ENCODE peak calls at places on chromosome 14, in seven cellular contexts. C is upper lobe of right lung, F is stomach, T is H1, H is SK-N-SH, S is tibial nerve, D is small intestine. M is an unnamed sample.

GRCh38 chr14:51999084-51999483 is 9.7 kb downstream of the RTRAF start:
- DNase-seq in T (no peak), F (no peak), D (no peak), C (no peak), S (no peak), H (no peak), M (no peak)

GRCh38 chr14:61452452-61452851 is 131.1 kb downstream of the PRKCH start:
- DNase-seq in F (no peak), C (no peak), S (no peak), D (peak), T (no peak), H (no peak), M (no peak)

GRCh38 chr14:87133073-87133815 is 859.7 kb downstream of the GALC start:
- DNase-seq in H (no peak), D (no peak), T (no peak), F (no peak), S (no peak), C (no peak), M (peak)

GRCh38 chr14:61607570-61608244 is 87.6 kb upstream of the HIF1A start:
- DNase-seq in T (no peak), H (peak), S (no peak), C (no peak), F (no peak), D (no peak), M (no peak)

GRCh38 chr14:65412881-65413738 is 580 bp downstream of the FUT8 start:
- DNase-seq in H (peak), C (peak), S (no peak), D (peak), F (peak), T (peak), M (no peak)

GRCh38 chr14:76958020-76958965 is 70.2 kb downstream of the IRF2BPL start:
- DNase-seq in T (no peak), F (no peak), C (no peak), D (no peak), H (no peak), S (no peak), M (no peak)

GRCh38 chr14:24300326-24300980 is 803 bp downstream of the NOP9 start:
- DNase-seq in S (no peak), D (no peak), C (no peak), T (no peak), F (no peak), H (no peak), M (no peak)

GRCh38 chr14:95504135-95505029 is 12.1 kb downstream of the SYNE3 start:
- DNase-seq in S (no peak), T (no peak), C (no peak), F (no peak), H (no peak), D (no peak), M (peak)

GRCh38 chr14:104550849-104551728 is 28.5 kb upstream of the C14orf180 start:
- DNase-seq in D (no peak), S (peak), H (peak), C (peak), T (no peak), F (no peak), M (no peak)

GRCh38 chr14:95290769-95291440 is 28.8 kb downstream of the CLMN start:
- DNase-seq in H (peak), F (peak), T (no peak), D (peak), C (no peak), S (no peak), M (no peak)

GRCh38 chr14:64053694-64054669 is 201.2 kb downstream of the SYNE2 start:
- DNase-seq in D (no peak), S (no peak), H (no peak), T (no peak), C (no peak), F (no peak), M (no peak)

GRCh38 chr14:104972301-104973211 is 5.6 kb downstream of the AHNAK2 start:
- DNase-seq in S (no peak), C (peak), D (peak), T (no peak), F (peak), H (no peak), M (no peak)

GRCh38 chr14:76104802-76105355 is 46.8 kb upstream of the GPATCH2L start:
- DNase-seq in H (no peak), C (no peak), F (no peak), S (no peak), D (no peak), T (no peak), M (no peak)

GRCh38 chr14:23172096-23172495 is 11.4 kb downstream of the SLC7A8 start:
- DNase-seq in C (no peak), S (no peak), F (no peak), H (no peak), T (no peak), D (no peak), M (no peak)

GRCh38 chr14:35878272-35879140 is 52.4 kb downstream of the BRMS1L start:
- DNase-seq in C (no peak), S (no peak), F (peak), H (no peak), D (peak), T (no peak), M (peak)

GRCh38 chr14:22854963-22855724 is 16.4 kb upstream of the LRP10 start:
- DNase-seq in H (no peak), D (peak), S (no peak), F (no peak), C (no peak), T (no peak), M (no peak)

GRCh38 chr14:71094722-71095121 is 187.5 kb downstream of the PCNX1 start:
- DNase-seq in D (no peak), F (no peak), S (no peak), H (no peak), C (no peak), T (no peak), M (no peak)

GRCh38 chr14:99125113-99125512 is 146.9 kb downstream of the BCL11B start:
- DNase-seq in C (no peak), D (no peak), H (no peak), S (no peak), F (peak), T (no peak), M (no peak)

GRCh38 chr14:90555126-90556049 is 158.6 kb downstream of the CALM1 start:
- DNase-seq in D (no peak), S (no peak), C (no peak), H (no peak), F (no peak), T (no peak), M (no peak)

GRCh38 chr14:74062809-74063150 is 21.5 kb downstream of the ALDH6A1 start:
- DNase-seq in C (no peak), H (no peak), S (no peak), F (peak), D (no peak), T (no peak), M (no peak)

GRCh38 chr14:35369701-35370191 is 34.8 kb downstream of the NFKBIA start:
- DNase-seq in D (no peak), T (no peak), S (no peak), C (no peak), H (no peak), F (no peak), M (no peak)

GRCh38 chr14:95297832-95298231 is 21.9 kb downstream of the CLMN start:
- DNase-seq in S (no peak), T (no peak), H (no peak), F (no peak), C (no peak), D (no peak), M (no peak)

GRCh38 chr14:60931206-60931605 is 49.7 kb downstream of the TRMT5 start:
- DNase-seq in D (no peak), F (no peak), H (no peak), C (no peak), T (no peak), S (no peak), M (peak)

GRCh38 chr14:91904483-91904882 is 37.1 kb upstream of the TC2N start:
- DNase-seq in D (no peak), C (no peak), H (no peak), S (no peak), T (no peak), F (no peak), M (no peak)

GRCh38 chr14:22112004-22112403 is 438.4 kb upstream of the OR4E1 start:
- DNase-seq in D (peak), F (no peak), C (no peak), H (peak), T (peak), S (no peak), M (no peak)

GRCh38 chr14:85620937-85621336 is 91.0 kb downstream of the FLRT2 start:
- DNase-seq in T (no peak), S (no peak), C (no peak), F (no peak), D (no peak), H (no peak), M (no peak)

GRCh38 chr14:85619866-85620265 is 89.9 kb downstream of the FLRT2 start:
- DNase-seq in T (no peak), C (no peak), F (no peak), D (no peak), S (no peak), H (no peak), M (no peak)

GRCh38 chr14:85622106-85622505 is 92.2 kb downstream of the FLRT2 start:
- DNase-seq in T (no peak), C (no peak), F (no peak), D (no peak), H (no peak), S (no peak), M (no peak)

GRCh38 chr14:85625925-85626585 is 96.1 kb downstream of the FLRT2 start:
- DNase-seq in H (no peak), C (no peak), D (no peak), S (no peak), T (no peak), F (no peak), M (no peak)

GRCh38 chr14:85622986-85623385 is 93.0 kb downstream of the FLRT2 start:
- DNase-seq in C (no peak), F (no peak), H (no peak), T (no peak), D (no peak), S (no peak), M (no peak)
- H3K4me3 ChIP-seq in C (no peak), F (no peak), H (no peak), T (no peak), D (no peak), S (no peak), M (no peak)

GRCh38 chr14:37594916-37595808 is at the start of the genes FOXA1 and TTC6:
- DNase-seq in F (peak), T (peak), D (peak), C (peak), H (peak), S (no peak), M (no peak)

GRCh38 chr14:37594238-37594915 is 672 bp downstream of the FOXA1 start:
- DNase-seq in T (peak), D (peak), H (peak), S (peak), F (peak), C (peak), M (peak)

GRCh38 chr14:37592288-37593274 is 2.5 kb downstream of the FOXA1 start:
- DNase-seq in H (no peak), F (no peak), T (peak), C (peak), S (no peak), D (peak), M (no peak)

GRCh38 chr14:37591941-37592287 is 3.1 kb downstream of the FOXA1 start:
- DNase-seq in S (no peak), T (peak), C (peak), D (peak), H (no peak), F (peak), M (no peak)

GRCh38 chr14:37593496-37594237 is 1.4 kb downstream of the FOXA1 start:
- DNase-seq in S (no peak), D (no peak), H (no peak), T (no peak), F (no peak), C (no peak), M (no peak)
- H3K4me3 ChIP-seq in S (peak), D (peak), H (no peak), T (no peak), F (peak), C (peak), M (peak)

GRCh38 chr14:40413146-40413545 is 980.9 kb upstream of the FBXO33 start:
- DNase-seq in C (no peak), D (no peak), T (no peak), H (no peak), F (no peak), S (no peak), M (no peak)
- H3K4me3 ChIP-seq in C (no peak), D (no peak), T (no peak), H (no peak), F (no peak), S (no peak), M (no peak)

GRCh38 chr14:94128216-94128839 is 1.1 kb downstream of the IFI27L2 start:
- DNase-seq in C (no peak), T (peak), S (no peak), D (no peak), F (peak), H (no peak), M (no peak)
- H3K4me3 ChIP-seq in C (no peak), T (peak), S (no peak), D (no peak), F (no peak), H (no peak), M (peak)

DNA sequence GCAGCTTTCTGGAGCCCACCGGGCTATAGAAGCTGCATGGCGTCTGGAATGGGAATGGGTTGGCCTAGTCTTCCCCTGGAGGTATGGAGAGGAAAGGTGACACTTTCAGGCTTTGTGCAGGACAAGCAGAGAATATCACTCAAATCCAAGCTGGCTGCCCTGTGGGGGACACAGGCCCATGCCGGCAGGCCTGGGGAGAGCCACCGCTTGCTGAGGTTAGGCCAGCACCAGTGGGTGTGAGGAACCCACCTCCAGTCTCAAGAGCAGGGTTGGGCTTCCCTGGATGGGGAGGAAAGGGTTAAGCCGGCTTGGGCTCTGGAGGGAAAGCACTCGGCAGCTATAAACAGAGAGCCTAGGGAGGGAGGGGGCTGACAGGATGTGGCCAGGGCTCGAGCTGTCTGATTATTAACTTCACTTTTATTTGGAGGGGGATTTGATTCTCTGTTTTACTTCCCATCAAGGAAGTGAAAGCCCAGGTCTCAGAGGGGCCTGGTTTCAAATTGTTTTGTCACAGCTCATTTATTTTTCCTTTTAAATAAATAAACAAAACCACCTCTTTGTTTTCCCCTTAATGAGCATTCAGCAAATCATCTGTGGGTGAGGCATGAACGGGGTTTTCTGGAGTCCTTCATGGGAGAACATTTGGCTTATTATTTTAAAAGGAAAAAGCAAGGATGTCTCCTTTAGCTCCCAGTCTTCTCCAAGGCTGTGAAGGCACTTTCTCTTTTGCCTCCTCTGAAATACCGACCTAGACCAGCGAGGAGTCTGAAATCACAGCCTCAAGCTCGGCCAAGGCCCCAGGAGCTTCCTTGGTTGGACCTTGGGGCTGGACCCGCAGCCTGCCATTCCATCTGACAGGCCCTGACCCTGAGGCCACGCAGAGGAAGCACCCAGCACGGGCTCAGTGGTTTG is 21.8 kb upstream of the ZFP36L1 start:
- DNase-seq in C (no peak), T (no peak), F (no peak), H (peak), S (peak), D (peak), M (no peak)
- H3K4me3 ChIP-seq in C (peak), T (no peak), F (peak), H (no peak), S (peak), D (peak), M (peak)

DNA sequence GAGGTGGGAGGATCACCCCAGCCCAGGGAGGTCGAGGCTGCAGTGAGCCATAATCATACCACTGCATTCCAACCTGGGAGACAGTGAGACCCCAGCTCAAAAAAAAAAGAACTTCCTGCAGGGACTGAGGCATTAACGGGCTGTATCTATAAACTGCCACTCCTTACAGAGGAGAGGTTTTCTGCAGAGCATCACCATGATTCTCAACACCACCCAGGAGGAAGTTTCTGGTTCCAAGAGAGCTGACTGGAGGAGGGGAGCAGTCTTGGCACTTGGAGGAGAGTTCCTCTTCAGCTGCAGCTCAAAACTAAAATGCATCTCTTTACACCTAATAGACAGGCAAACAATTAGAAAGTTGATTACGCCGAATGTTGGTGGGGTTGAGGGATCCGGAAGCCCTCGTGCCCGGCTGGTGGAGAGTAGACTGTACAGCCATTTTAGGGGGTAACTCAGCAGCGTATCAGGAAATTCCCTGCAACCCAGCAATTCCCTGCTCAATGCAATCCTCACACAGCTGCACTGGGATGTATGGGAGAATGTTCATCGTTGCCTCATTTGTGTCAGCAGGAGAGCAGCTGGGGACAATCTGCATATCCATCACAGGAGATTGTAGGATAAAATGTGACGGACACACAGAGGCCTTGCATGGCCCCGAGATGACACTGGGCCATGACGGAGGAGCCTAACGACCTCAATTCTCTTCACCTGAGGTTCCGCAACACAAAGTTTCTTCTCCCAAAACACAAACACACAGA is 36.6 kb downstream of the ACTN1 start:
- DNase-seq in F (no peak), S (no peak), D (no peak), T (no peak), C (no peak), H (no peak), M (no peak)
- H3K4me3 ChIP-seq in F (no peak), S (no peak), D (no peak), T (no peak), C (no peak), H (no peak), M (no peak)

DNA sequence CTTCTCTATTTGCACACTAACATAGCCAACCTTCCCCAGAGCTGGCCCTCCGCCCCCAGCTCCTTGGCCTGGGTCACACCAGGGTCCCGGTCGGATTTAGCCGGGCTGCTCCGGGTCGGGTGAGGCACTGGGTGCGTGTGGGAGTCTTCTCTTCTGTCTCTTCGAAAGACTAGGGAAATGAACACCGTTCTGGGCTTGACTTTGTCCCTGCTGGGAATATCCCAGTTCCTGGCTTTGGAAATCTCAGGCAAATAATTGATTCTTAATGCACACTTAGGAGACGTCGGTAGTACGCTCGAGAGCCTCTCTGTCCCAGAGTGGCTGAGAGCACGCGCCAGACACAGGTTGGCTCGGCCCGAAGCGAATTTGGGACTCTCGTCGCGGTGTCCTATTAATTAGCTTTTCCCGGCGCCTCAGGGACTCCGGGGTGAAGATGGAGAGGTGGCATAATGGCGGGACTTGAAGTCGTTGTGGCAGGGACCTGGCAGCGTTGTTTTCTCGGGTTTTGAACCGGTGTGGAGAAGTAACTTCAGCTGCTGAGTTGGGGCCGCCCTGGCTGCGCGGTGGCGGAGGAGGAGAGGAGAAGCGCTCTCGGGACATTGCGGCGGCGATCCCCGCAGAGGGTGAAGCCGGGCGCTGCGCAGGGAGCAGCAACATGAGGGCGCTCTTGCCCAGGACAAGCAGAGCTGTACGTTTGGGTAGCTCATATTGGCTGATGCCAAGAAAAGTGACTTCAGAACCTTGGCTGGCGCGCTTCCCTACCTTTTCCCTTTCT is 7.5 kb downstream of the FOXG1 start:
- DNase-seq in C (no peak), S (no peak), T (peak), F (no peak), H (no peak), D (no peak), M (no peak)
- H3K4me3 ChIP-seq in C (no peak), S (no peak), T (peak), F (no peak), H (no peak), D (no peak), M (peak)

DNA sequence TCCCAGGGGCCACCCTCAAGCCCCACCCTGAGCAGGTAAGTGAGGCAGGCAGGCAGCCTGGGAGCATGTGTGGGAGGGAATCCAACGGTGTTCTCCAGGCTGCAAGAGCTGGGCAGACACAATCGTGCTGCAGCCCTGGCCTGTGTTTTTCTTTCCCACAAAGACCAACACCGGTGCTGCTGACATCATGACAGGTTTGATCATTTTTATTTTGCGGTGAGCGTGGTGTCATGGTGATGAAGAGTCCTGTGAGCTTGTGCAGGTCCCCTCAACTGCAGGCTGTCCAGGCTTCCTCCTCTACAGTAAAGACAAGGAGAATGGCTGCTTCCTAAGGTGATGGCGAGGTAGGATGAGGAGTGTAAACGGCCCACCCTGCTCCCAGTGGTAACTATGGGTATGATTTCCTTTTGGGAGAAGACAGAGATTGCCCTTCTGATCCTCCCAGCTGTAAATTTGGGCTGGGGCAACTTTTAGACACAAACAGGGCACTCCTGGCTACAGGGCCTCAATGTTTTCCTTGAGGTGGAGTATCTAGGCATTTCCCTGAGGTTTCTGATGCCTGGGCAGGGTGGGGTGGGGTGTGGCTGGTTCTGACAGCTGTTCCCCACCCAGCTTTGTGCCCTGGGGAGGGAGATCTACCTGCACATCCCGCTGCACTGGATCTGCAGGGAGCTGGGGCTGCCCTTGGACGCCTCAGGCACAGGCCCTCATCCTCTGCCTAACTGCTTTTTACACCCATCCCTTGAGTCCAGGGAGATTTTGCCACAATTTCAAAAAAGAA is 109.1 kb downstream of the VCPKMT start:
- DNase-seq in D (peak), F (no peak), T (no peak), S (no peak), C (no peak), H (no peak), M (no peak)
- H3K4me3 ChIP-seq in D (no peak), F (no peak), T (no peak), S (no peak), C (no peak), H (no peak), M (no peak)